ENCODE peak calls at places on chromosomes 13 and 19, in four cellular contexts. F is GOT3, C is SJSA1, R is hepatic stellate cell. A is an unnamed sample.
A peak's percentile ranks its signal among the peaks of the same experiment; 100 is the strongest.

GRCh38 chr13:79360064-79360463 is 46.0 kb downstream of the RBM26 start:
- DNase-seq in F (no peak), C (no peak), R (no peak), A (no peak)

GRCh38 chr19:3338541-3339181 is 27.7 kb upstream of the NFIC start:
- DNase-seq in R (peak; percentile 32), C (no peak), F (no peak), A (no peak)

GRCh38 chr13:26881154-26881553 is 120.6 kb upstream of the GPR12 start:
- DNase-seq in F (no peak), C (no peak), R (peak; percentile 34), A (no peak)

GRCh38 chr13:80251403-80251802 is 89.5 kb downstream of the SPRY2 start:
- DNase-seq in R (no peak), F (no peak), C (peak; percentile 48), A (no peak)

GRCh38 chr19:55660404-55660803 is 5.6 kb downstream of the U2AF2 start:
- DNase-seq in R (no peak), C (no peak), F (no peak), A (no peak)

GRCh38 chr19:23516266-23516665 is 121.0 kb upstream of the ZNF91 start:
- DNase-seq in R (no peak), C (no peak), F (no peak), A (no peak)

GRCh38 chr13:26476111-26476743 is 81.3 kb upstream of the WASF3 start:
- DNase-seq in C (no peak), F (no peak), R (peak; percentile 48), A (no peak)

GRCh38 chr19:3270908-3271307 is 46.4 kb downstream of the CELF5 start:
- DNase-seq in C (no peak), R (no peak), F (no peak), A (no peak)

GRCh38 chr19:46906221-46906620 is 45.4 kb downstream of the ARHGAP35 start:
- DNase-seq in R (no peak), F (no peak), C (no peak), A (no peak)

GRCh38 chr19:1715540-1715939 is 37.8 kb upstream of the ONECUT3 start:
- DNase-seq in C (no peak), R (no peak), F (no peak), A (no peak)

GRCh38 chr19:48719263-48720171 is at the start of gene MAMSTR:
- DNase-seq in F (no peak), C (no peak), R (no peak), A (no peak)

GRCh38 chr13:25463496-25463895 is 91.7 kb downstream of the ATP8A2 start:
- DNase-seq in F (no peak), C (no peak), R (peak; percentile 30), A (no peak)

GRCh38 chr13:91017669-91018053 is 329.8 kb upstream of the MIR17HG start:
- DNase-seq in F (no peak), C (no peak), R (no peak), A (no peak)

GRCh38 chr13:47546963-47547345 is 454.1 kb downstream of the SUCLA2 start:
- DNase-seq in C (no peak), R (no peak), F (no peak), A (no peak)

GRCh38 chr13:100214886-100215285 is 126.0 kb downstream of the PCCA start:
- DNase-seq in R (peak; percentile 28), C (peak; percentile 99), F (no peak), A (no peak)

GRCh38 chr13:51154029-51154555 is 43.0 kb upstream of the C13orf42 start:
- DNase-seq in F (no peak), R (peak; percentile 32), C (peak; percentile 27), A (no peak)

GRCh38 chr19:4730740-4731171 is 7.1 kb upstream of the DPP9 start:
- DNase-seq in C (no peak), R (no peak), F (peak; percentile 15), A (no peak)

GRCh38 chr13:112928958-112929777 is 39.8 kb upstream of the MCF2L start:
- DNase-seq in F (no peak), R (peak; percentile 47), C (no peak), A (no peak)

GRCh38 chr13:24894972-24895300 is 131.0 kb downstream of the RNF17 start:
- DNase-seq in R (no peak), C (no peak), F (no peak), A (no peak)

GRCh38 chr19:7748756-7749155 is 1.4 kb upstream of the CD209 start:
- DNase-seq in C (no peak), R (peak; percentile 28), F (no peak), A (no peak)

GRCh38 chr19:10718205-10719196 is 622 bp downstream of the DNM2 start:
- DNase-seq in C (peak; percentile 41), R (peak; percentile 54), F (no peak), A (no peak)

GRCh38 chr13:110475117-110475516 is 86.4 kb downstream of the RAB20 start:
- DNase-seq in C (no peak), R (no peak), F (no peak), A (no peak)

GRCh38 chr13:46062190-46062589 is 9.6 kb upstream of the ZC3H13 start:
- DNase-seq in F (no peak), R (no peak), C (no peak), A (no peak)

GRCh38 chr19:46716013-46716671 is 772 bp downstream of the PRKD2 start:
- DNase-seq in F (no peak), R (peak; percentile 54), C (no peak), A (no peak)

GRCh38 chr13:41061914-41062837 is 867 bp downstream of the WBP4 start:
- DNase-seq in C (peak; percentile 40), R (peak; percentile 58), F (no peak), A (no peak)

GRCh38 chr13:51501592-51502205 is 48.9 kb upstream of the INTS6 start:
- DNase-seq in R (peak; percentile 45), F (no peak), C (no peak), A (no peak)

GRCh38 chr13:32883501-32883900 is 132.7 kb upstream of the KL start:
- DNase-seq in R (no peak), C (no peak), F (no peak), A (no peak)

GRCh38 chr19:35524181-35524838 is 3.8 kb downstream of the SBSN start:
- DNase-seq in C (no peak), R (no peak), F (no peak), A (no peak)

GRCh38 chr19:18908917-18909619 is 10.1 kb downstream of the COPE start:
- DNase-seq in R (no peak), C (no peak), F (no peak), A (no peak)

GRCh38 chr13:113835461-113836274 is 28.2 kb downstream of the GAS6 start:
- DNase-seq in R (peak; percentile 62), C (peak; percentile 31), F (no peak), A (no peak)

GRCh38 chr13:24618219-24618955 is 61.8 kb upstream of the ATP12A start:
- DNase-seq in C (peak; percentile 38), F (no peak), R (no peak), A (no peak)

GRCh38 chr19:19567391-19567790 is 29.3 kb downstream of the CILP2 start:
- DNase-seq in R (no peak), C (no peak), F (no peak), A (no peak)

GRCh38 chr19:41745761-41746160 is 9.6 kb upstream of the CEACAM6 start:
- DNase-seq in C (no peak), F (no peak), R (no peak), A (no peak)

GRCh38 chr19:13100031-13100588 is 2.5 kb downstream of the LYL1 start:
- DNase-seq in R (no peak), F (no peak), C (no peak), A (no peak)

A was measured in cortex of kidney.